ENCODE peak calls at places on chromosome 11, in six cellular contexts. F, B, V, E, Z and A are unnamed samples.

GRCh38 chr11:69253028-69253427 is 40.9 kb upstream of the MYEOV start:
- DNase-seq in F (peak), B (no peak), V (no peak), E (no peak), Z (peak), A (no peak)

GRCh38 chr11:92140021-92140420 is 84.6 kb upstream of the FAT3 start:
- DNase-seq in F (no peak), B (no peak), V (no peak), E (no peak), Z (no peak), A (no peak)

GRCh38 chr11:12704049-12704448 is 29.8 kb downstream of the TEAD1 start:
- DNase-seq in F (peak), B (peak), V (no peak), E (no peak), Z (peak), A (no peak)

GRCh38 chr11:6350070-6350469 is 29.8 kb upstream of the CAVIN3 start:
- DNase-seq in F (no peak), B (no peak), V (no peak), E (no peak), Z (no peak), A (no peak)

GRCh38 chr11:115226556-115226955 is 277.7 kb downstream of the CADM1 start:
- DNase-seq in F (no peak), B (peak), V (no peak), E (no peak), Z (peak), A (no peak)

GRCh38 chr11:73982595-73982989 is at the start of gene UCP2:
- DNase-seq in F (peak), B (peak), V (peak), E (peak), Z (peak), A (peak)

GRCh38 chr11:112097734-112098528 is 11.3 kb downstream of the SDHD start:
- DNase-seq in F (no peak), B (no peak), V (no peak), E (no peak), Z (no peak), A (no peak)

GRCh38 chr11:11320820-11321219 is 32.2 kb downstream of the CSNK2A3 start:
- DNase-seq in F (no peak), B (no peak), V (no peak), E (no peak), Z (no peak), A (no peak)

GRCh38 chr11:417652-418342 is 3.0 kb upstream of the SIGIRR start:
- DNase-seq in F (no peak), B (no peak), V (no peak), E (no peak), Z (no peak), A (peak)

GRCh38 chr11:12408156-12408770 is 30.9 kb downstream of the PARVA start:
- DNase-seq in F (no peak), B (no peak), V (no peak), E (no peak), Z (no peak), A (no peak)

GRCh38 chr11:31397239-31397834 is 27.7 kb downstream of the DNAJC24 start:
- DNase-seq in F (peak), B (peak), V (no peak), E (no peak), Z (peak), A (no peak)

GRCh38 chr11:120383518-120384155 is 47.4 kb downstream of the ARHGEF12 start:
- DNase-seq in F (no peak), B (no peak), V (no peak), E (no peak), Z (peak), A (no peak)

GRCh38 chr11:68780829-68781228 is 29.5 kb upstream of the TESMIN start:
- DNase-seq in F (no peak), B (no peak), V (peak), E (peak), Z (peak), A (peak)

GRCh38 chr11:85718991-85719807 is 33.2 kb upstream of the CCDC89 start:
- DNase-seq in F (peak), B (peak), V (no peak), E (peak), Z (peak), A (peak)

GRCh38 chr11:83355406-83355805 is 69.2 kb upstream of the CCDC90B start:
- DNase-seq in F (no peak), B (no peak), V (no peak), E (no peak), Z (no peak), A (no peak)

GRCh38 chr11:12110201-12110713 is at the start of gene MICAL2:
- DNase-seq in F (peak), B (peak), V (peak), E (peak), Z (peak), A (peak)

GRCh38 chr11:18259259-18259658 is 6.8 kb upstream of the SAA1 start:
- DNase-seq in F (no peak), B (no peak), V (no peak), E (no peak), Z (no peak), A (no peak)

GRCh38 chr11:40647290-40647689 is 812.2 kb downstream of the LRRC4C start:
- DNase-seq in F (no peak), B (no peak), V (no peak), E (no peak), Z (no peak), A (no peak)

GRCh38 chr11:117010808-117011540 is 87.3 kb downstream of the SIK3 start:
- DNase-seq in F (peak), B (peak), V (no peak), E (no peak), Z (peak), A (no peak)

GRCh38 chr11:64969209-64969608 is 2.7 kb downstream of the MAJIN start:
- DNase-seq in F (peak), B (peak), V (peak), E (no peak), Z (peak), A (no peak)

GRCh38 chr11:13972033-13972910 is 9.7 kb downstream of the SPON1 start:
- DNase-seq in F (no peak), B (no peak), V (no peak), E (peak), Z (no peak), A (no peak)

GRCh38 chr11:16783321-16783801 is 44.9 kb downstream of the C11orf58 start:
- DNase-seq in F (no peak), B (no peak), V (no peak), E (no peak), Z (no peak), A (no peak)

GRCh38 chr11:12416552-12416951 is 39.2 kb downstream of the PARVA start:
- DNase-seq in F (no peak), B (no peak), V (no peak), E (no peak), Z (no peak), A (no peak)

GRCh38 chr11:122984186-122985011 is 2.8 kb upstream of the BSX start:
- DNase-seq in F (no peak), B (peak), V (no peak), E (no peak), Z (peak), A (no peak)

GRCh38 chr11:130865091-130865771 is 51.0 kb downstream of the SNX19 start:
- DNase-seq in F (no peak), B (no peak), V (no peak), E (peak), Z (no peak), A (peak)

GRCh38 chr11:80587906-80588305 is 1147.1 kb upstream of the TENM4 start:
- DNase-seq in F (no peak), B (no peak), V (no peak), E (no peak), Z (no peak), A (no peak)

GRCh38 chr11:63478896-63479295 is 12.1 kb downstream of the PLAAT5 start:
- DNase-seq in F (peak), B (peak), V (peak), E (no peak), Z (peak), A (no peak)

GRCh38 chr11:64343740-64344133 is 3.7 kb downstream of the CCDC88B start:
- DNase-seq in F (no peak), B (no peak), V (no peak), E (no peak), Z (no peak), A (no peak)

GRCh38 chr11:783581-784015 is 6.3 kb downstream of the CEND1 start:
- DNase-seq in F (peak), B (peak), V (peak), E (peak), Z (peak), A (peak)